ENCODE peak calls at places on chromosomes 1 and 21, in eight cellular contexts. E, K, R, N, I, M, T and V are unnamed samples.

GRCh38 chr1:5423109-5423508 is 569.1 kb downstream of the NPHP4 start:
- DNase-seq in M (peak), R (no peak), E (peak), N (no peak), T (no peak), K (no peak), I (no peak), V (no peak)

GRCh38 chr1:6515771-6516170 is 24.3 kb upstream of the PLEKHG5 start:
- DNase-seq in R (no peak), M (no peak), K (no peak), N (no peak), T (no peak), E (no peak), I (no peak), V (no peak)

GRCh38 chr1:10973552-10973951 is 38.9 kb upstream of the TARDBP start:
- DNase-seq in E (no peak), N (peak), T (no peak), R (no peak), M (no peak), I (no peak), K (no peak), V (no peak)

GRCh38 chr1:39625462-39626273 is 13.8 kb downstream of the HEYL start:
- DNase-seq in M (no peak), N (no peak), K (no peak), R (no peak), E (no peak), T (no peak), I (no peak), V (no peak)

GRCh38 chr1:228101614-228101993 is 1.5 kb downstream of the C1orf35 start:
- DNase-seq in R (no peak), E (no peak), K (no peak), M (no peak), T (no peak), I (peak), N (no peak), V (no peak)

GRCh38 chr1:33338495-33339211 is 17.8 kb upstream of the A3GALT2 start:
- DNase-seq in E (no peak), K (no peak), R (peak), N (peak), T (no peak), M (no peak), I (no peak), V (no peak)

GRCh38 chr1:170663441-170664282 is at the start of gene PRRX1:
- DNase-seq in E (no peak), K (no peak), R (no peak), T (no peak), N (no peak), I (no peak), M (no peak), V (no peak)

GRCh38 chr1:103220503-103221095 is 112.3 kb upstream of the COL11A1 start:
- DNase-seq in N (peak), T (no peak), R (no peak), K (no peak), I (no peak), M (no peak), E (no peak), V (no peak)

GRCh38 chr1:79815115-79815514 is 808.6 kb upstream of the ADGRL4 start:
- DNase-seq in K (no peak), I (no peak), E (no peak), T (no peak), R (no peak), N (no peak), M (no peak), V (no peak)

GRCh38 chr1:58986996-58987767 is 203.3 kb upstream of the JUN start:
- DNase-seq in N (no peak), K (no peak), R (no peak), I (no peak), E (no peak), T (no peak), M (no peak), V (no peak)

GRCh38 chr1:229001467-229001866 is 266.2 kb downstream of the RHOU start:
- DNase-seq in R (no peak), E (no peak), K (no peak), I (no peak), N (no peak), T (no peak), M (no peak), V (no peak)

GRCh38 chr21:46424062-46424591 is 34.6 kb upstream of the DIP2A start:
- DNase-seq in T (no peak), I (no peak), N (no peak), K (no peak), M (no peak), E (no peak), R (no peak), V (peak)

GRCh38 chr1:246317291-246317690 is 189.8 kb downstream of the SMYD3 start:
- DNase-seq in T (no peak), K (no peak), R (no peak), E (no peak), M (no peak), N (no peak), I (no peak), V (no peak)